ENCODE peak calls at places on chromosomes 11 and 22, in ten cellular contexts. One of them, this sample, is unnamed.

GRCh38 chr11:119335091-119335654 is 846 bp downstream of the RNF26 start:
- DNase-seq in coronary artery: peak
- DNase-seq in suprapubic skin: no peak
- DNase-seq in lower lobe of right lung: no peak
- DNase-seq in WTC11: no peak
- DNase-seq in heart left ventricle: no peak
- DNase-seq in AG04450: no peak
- DNase-seq in astrocyte of the spinal cord: no peak
- DNase-seq in lung: no peak
- DNase-seq in stomach: no peak
- DNase-seq in this sample: no peak

GRCh38 chr11:90218606-90219005 is 4.2 kb downstream of the CHORDC1 start:
- DNase-seq in coronary artery: no peak
- DNase-seq in suprapubic skin: no peak
- DNase-seq in lower lobe of right lung: peak
- DNase-seq in WTC11: peak
- DNase-seq in heart left ventricle: peak
- DNase-seq in AG04450: no peak
- DNase-seq in astrocyte of the spinal cord: no peak
- DNase-seq in lung: no peak
- DNase-seq in stomach: no peak
- DNase-seq in this sample: no peak

GRCh38 chr11:2434506-2435255 is 9.6 kb downstream of the TRPM5 start:
- DNase-seq in coronary artery: no peak
- DNase-seq in suprapubic skin: no peak
- DNase-seq in lower lobe of right lung: no peak
- DNase-seq in WTC11: no peak
- DNase-seq in heart left ventricle: no peak
- DNase-seq in AG04450: no peak
- DNase-seq in astrocyte of the spinal cord: no peak
- DNase-seq in lung: no peak
- DNase-seq in stomach: no peak
- DNase-seq in this sample: no peak

GRCh38 chr22:21038405-21038804 is 6.0 kb upstream of the SLC7A4 start:
- DNase-seq in coronary artery: no peak
- DNase-seq in suprapubic skin: no peak
- DNase-seq in lower lobe of right lung: no peak
- DNase-seq in WTC11: no peak
- DNase-seq in heart left ventricle: no peak
- DNase-seq in AG04450: no peak
- DNase-seq in astrocyte of the spinal cord: peak
- DNase-seq in lung: no peak
- DNase-seq in stomach: no peak
- DNase-seq in this sample: no peak

GRCh38 chr11:41201156-41201555 is 258.3 kb downstream of the LRRC4C start:
- DNase-seq in coronary artery: no peak
- DNase-seq in suprapubic skin: no peak
- DNase-seq in lower lobe of right lung: no peak
- DNase-seq in WTC11: peak
- DNase-seq in heart left ventricle: no peak
- DNase-seq in AG04450: no peak
- DNase-seq in astrocyte of the spinal cord: peak
- DNase-seq in lung: peak
- DNase-seq in stomach: peak
- DNase-seq in this sample: no peak

GRCh38 chr22:50525991-50526848 is 822 bp upstream of the SCO2 start:
- DNase-seq in coronary artery: peak
- DNase-seq in suprapubic skin: peak
- DNase-seq in lower lobe of right lung: peak
- DNase-seq in WTC11: peak
- DNase-seq in heart left ventricle: peak
- DNase-seq in AG04450: no peak
- DNase-seq in astrocyte of the spinal cord: peak
- DNase-seq in lung: peak
- DNase-seq in stomach: peak
- DNase-seq in this sample: no peak

GRCh38 chr11:2206291-2206690 is 34.7 kb upstream of the TH start:
- DNase-seq in coronary artery: peak
- DNase-seq in suprapubic skin: peak
- DNase-seq in lower lobe of right lung: no peak
- DNase-seq in WTC11: peak
- DNase-seq in heart left ventricle: peak
- DNase-seq in AG04450: no peak
- DNase-seq in astrocyte of the spinal cord: no peak
- DNase-seq in lung: no peak
- DNase-seq in stomach: peak
- DNase-seq in this sample: no peak

GRCh38 chr11:76335827-76336226 is 45.1 kb downstream of the THAP12 start:
- DNase-seq in coronary artery: no peak
- DNase-seq in suprapubic skin: no peak
- DNase-seq in lower lobe of right lung: no peak
- DNase-seq in WTC11: no peak
- DNase-seq in heart left ventricle: no peak
- DNase-seq in AG04450: no peak
- DNase-seq in astrocyte of the spinal cord: no peak
- DNase-seq in lung: no peak
- DNase-seq in stomach: no peak
- DNase-seq in this sample: no peak

GRCh38 chr22:45626198-45626651 is 45.4 kb upstream of the ATXN10 start:
- DNase-seq in coronary artery: no peak
- DNase-seq in suprapubic skin: no peak
- DNase-seq in lower lobe of right lung: peak
- DNase-seq in WTC11: no peak
- DNase-seq in heart left ventricle: no peak
- DNase-seq in AG04450: no peak
- DNase-seq in astrocyte of the spinal cord: no peak
- DNase-seq in lung: peak
- DNase-seq in stomach: peak
- DNase-seq in this sample: no peak

GRCh38 chr22:47316020-47316419 is 553.6 kb downstream of the TBC1D22A start:
- DNase-seq in coronary artery: no peak
- DNase-seq in suprapubic skin: no peak
- DNase-seq in lower lobe of right lung: no peak
- DNase-seq in WTC11: no peak
- DNase-seq in heart left ventricle: no peak
- DNase-seq in AG04450: no peak
- DNase-seq in astrocyte of the spinal cord: no peak
- DNase-seq in lung: no peak
- DNase-seq in stomach: no peak
- DNase-seq in this sample: no peak

GRCh38 chr22:32926600-32926999 is 125.1 kb downstream of the TIMP3 start:
- DNase-seq in coronary artery: no peak
- DNase-seq in suprapubic skin: no peak
- DNase-seq in lower lobe of right lung: no peak
- DNase-seq in WTC11: no peak
- DNase-seq in heart left ventricle: no peak
- DNase-seq in AG04450: peak
- DNase-seq in astrocyte of the spinal cord: peak
- DNase-seq in lung: no peak
- DNase-seq in stomach: no peak
- DNase-seq in this sample: no peak

GRCh38 chr11:1825039-1825740 is 9.6 kb upstream of the SYT8 start:
- DNase-seq in coronary artery: no peak
- DNase-seq in suprapubic skin: no peak
- DNase-seq in lower lobe of right lung: peak
- DNase-seq in WTC11: peak
- DNase-seq in heart left ventricle: no peak
- DNase-seq in AG04450: no peak
- DNase-seq in astrocyte of the spinal cord: no peak
- DNase-seq in lung: peak
- DNase-seq in stomach: peak
- DNase-seq in this sample: no peak

GRCh38 chr11:57224537-57224936 is 12.5 kb downstream of the APLNR start:
- DNase-seq in coronary artery: no peak
- DNase-seq in suprapubic skin: no peak
- DNase-seq in lower lobe of right lung: no peak
- DNase-seq in WTC11: no peak
- DNase-seq in heart left ventricle: no peak
- DNase-seq in AG04450: no peak
- DNase-seq in astrocyte of the spinal cord: no peak
- DNase-seq in lung: no peak
- DNase-seq in stomach: no peak
- DNase-seq in this sample: no peak

GRCh38 chr11:328012-328411 is 7.4 kb upstream of the IFITM3 start:
- DNase-seq in coronary artery: peak
- DNase-seq in suprapubic skin: no peak
- DNase-seq in lower lobe of right lung: no peak
- DNase-seq in WTC11: no peak
- DNase-seq in heart left ventricle: no peak
- DNase-seq in AG04450: no peak
- DNase-seq in astrocyte of the spinal cord: no peak
- DNase-seq in lung: no peak
- DNase-seq in stomach: no peak
- DNase-seq in this sample: no peak

GRCh38 chr22:36367066-36367465 is 20.7 kb downstream of the MYH9 start:
- DNase-seq in coronary artery: no peak
- DNase-seq in suprapubic skin: no peak
- DNase-seq in lower lobe of right lung: no peak
- DNase-seq in WTC11: no peak
- DNase-seq in heart left ventricle: no peak
- DNase-seq in AG04450: no peak
- DNase-seq in astrocyte of the spinal cord: no peak
- DNase-seq in lung: no peak
- DNase-seq in stomach: no peak
- DNase-seq in this sample: no peak
- TF ChIP-seq CTCF in coronary artery: no peak
- TF ChIP-seq CTCF in suprapubic skin: no peak
- TF ChIP-seq CTCF in lower lobe of right lung: no peak
- TF ChIP-seq CTCF in WTC11: no peak
- TF ChIP-seq CTCF in heart left ventricle: no peak
- TF ChIP-seq CTCF in AG04450: no peak
- TF ChIP-seq CTCF in astrocyte of the spinal cord: no peak
- TF ChIP-seq CTCF in lung: no peak
- TF ChIP-seq CTCF in stomach: no peak
- TF ChIP-seq CTCF in this sample: no peak

GRCh38 chr22:30635273-30636225 is at the start of gene SLC35E4:
- DNase-seq in coronary artery: peak
- DNase-seq in suprapubic skin: peak
- DNase-seq in lower lobe of right lung: peak
- DNase-seq in WTC11: peak
- DNase-seq in heart left ventricle: peak
- DNase-seq in AG04450: peak
- DNase-seq in astrocyte of the spinal cord: peak
- DNase-seq in lung: peak
- DNase-seq in stomach: peak
- DNase-seq in this sample: peak
- TF ChIP-seq CTCF in coronary artery: no peak
- TF ChIP-seq CTCF in suprapubic skin: peak
- TF ChIP-seq CTCF in lower lobe of right lung: no peak
- TF ChIP-seq CTCF in WTC11: no peak
- TF ChIP-seq CTCF in heart left ventricle: no peak
- TF ChIP-seq CTCF in AG04450: peak
- TF ChIP-seq CTCF in astrocyte of the spinal cord: peak
- TF ChIP-seq CTCF in lung: peak
- TF ChIP-seq CTCF in stomach: no peak
- TF ChIP-seq CTCF in this sample: no peak

GRCh38 chr11:64660706-64661105 is 62.3 kb downstream of the NRXN2 start:
- DNase-seq in coronary artery: no peak
- DNase-seq in suprapubic skin: no peak
- DNase-seq in lower lobe of right lung: peak
- DNase-seq in WTC11: no peak
- DNase-seq in heart left ventricle: no peak
- DNase-seq in AG04450: no peak
- DNase-seq in astrocyte of the spinal cord: no peak
- DNase-seq in lung: no peak
- DNase-seq in stomach: no peak
- DNase-seq in this sample: no peak

GRCh38 chr11:64661146-64661545 is 61.9 kb downstream of the NRXN2 start:
- DNase-seq in coronary artery: peak
- DNase-seq in suprapubic skin: no peak
- DNase-seq in lower lobe of right lung: peak
- DNase-seq in WTC11: no peak
- DNase-seq in heart left ventricle: peak
- DNase-seq in AG04450: peak
- DNase-seq in astrocyte of the spinal cord: peak
- DNase-seq in lung: no peak
- DNase-seq in stomach: no peak
- DNase-seq in this sample: no peak

GRCh38 chr11:64660205-64660604 is 62.8 kb downstream of the NRXN2 start:
- DNase-seq in coronary artery: no peak
- DNase-seq in suprapubic skin: no peak
- DNase-seq in lower lobe of right lung: peak
- DNase-seq in WTC11: no peak
- DNase-seq in heart left ventricle: no peak
- DNase-seq in AG04450: no peak
- DNase-seq in astrocyte of the spinal cord: no peak
- DNase-seq in lung: no peak
- DNase-seq in stomach: no peak
- DNase-seq in this sample: no peak

GRCh38 chr11:64661622-64662021 is 61.4 kb downstream of the NRXN2 start:
- DNase-seq in coronary artery: no peak
- DNase-seq in suprapubic skin: no peak
- DNase-seq in lower lobe of right lung: peak
- DNase-seq in WTC11: no peak
- DNase-seq in heart left ventricle: no peak
- DNase-seq in AG04450: no peak
- DNase-seq in astrocyte of the spinal cord: no peak
- DNase-seq in lung: no peak
- DNase-seq in stomach: no peak
- DNase-seq in this sample: no peak

DNA sequence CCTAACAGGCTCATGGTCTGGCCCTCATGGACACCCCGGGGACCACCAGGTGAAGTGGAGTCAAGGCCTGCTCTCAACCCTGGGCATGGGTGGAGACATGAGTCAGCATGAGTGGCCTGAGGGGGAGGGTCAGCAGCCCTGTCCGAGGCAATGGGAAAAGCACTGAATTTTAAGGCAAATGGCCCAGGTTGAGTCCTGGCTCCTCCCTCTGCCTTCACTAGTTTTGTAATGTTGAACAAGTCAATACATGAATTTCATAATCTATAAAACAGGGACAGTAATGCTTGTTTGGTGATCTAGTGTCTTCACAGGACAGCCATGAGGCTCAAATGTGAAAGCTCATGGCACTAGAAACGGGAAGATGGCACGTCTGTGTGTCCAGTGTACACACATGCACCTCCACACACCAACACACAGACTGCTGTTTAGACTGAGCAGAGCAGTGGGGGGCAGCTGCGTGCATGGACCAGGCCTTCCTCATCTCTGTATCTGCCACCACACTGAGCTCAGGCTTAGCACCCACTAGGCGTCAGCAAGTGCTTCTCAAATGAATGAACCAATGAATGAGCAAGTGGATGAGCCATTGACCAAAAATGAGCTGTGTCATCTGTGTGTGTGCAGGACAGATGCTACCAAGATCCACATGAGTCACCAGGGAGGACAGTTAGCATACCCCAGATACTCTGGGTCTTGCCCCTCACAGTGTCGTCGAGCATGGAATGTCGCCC is 63.4 kb downstream of the NRXN2 start:
- DNase-seq in coronary artery: no peak
- DNase-seq in suprapubic skin: no peak
- DNase-seq in lower lobe of right lung: peak
- DNase-seq in WTC11: no peak
- DNase-seq in heart left ventricle: no peak
- DNase-seq in AG04450: peak
- DNase-seq in astrocyte of the spinal cord: peak
- DNase-seq in lung: no peak
- DNase-seq in stomach: no peak
- DNase-seq in this sample: no peak
- TF ChIP-seq CTCF in coronary artery: no peak
- TF ChIP-seq CTCF in suprapubic skin: no peak
- TF ChIP-seq CTCF in lower lobe of right lung: no peak
- TF ChIP-seq CTCF in WTC11: no peak
- TF ChIP-seq CTCF in heart left ventricle: no peak
- TF ChIP-seq CTCF in AG04450: no peak
- TF ChIP-seq CTCF in astrocyte of the spinal cord: no peak
- TF ChIP-seq CTCF in lung: no peak
- TF ChIP-seq CTCF in stomach: no peak
- TF ChIP-seq CTCF in this sample: no peak

GRCh38 chr11:3775761-3776406 is 21.5 kb downstream of the NUP98 start:
- DNase-seq in coronary artery: no peak
- DNase-seq in suprapubic skin: no peak
- DNase-seq in lower lobe of right lung: no peak
- DNase-seq in WTC11: no peak
- DNase-seq in heart left ventricle: no peak
- DNase-seq in AG04450: no peak
- DNase-seq in astrocyte of the spinal cord: no peak
- DNase-seq in lung: no peak
- DNase-seq in stomach: no peak
- DNase-seq in this sample: no peak
- TF ChIP-seq CTCF in coronary artery: no peak
- TF ChIP-seq CTCF in suprapubic skin: no peak
- TF ChIP-seq CTCF in lower lobe of right lung: no peak
- TF ChIP-seq CTCF in WTC11: no peak
- TF ChIP-seq CTCF in heart left ventricle: no peak
- TF ChIP-seq CTCF in AG04450: peak
- TF ChIP-seq CTCF in astrocyte of the spinal cord: no peak
- TF ChIP-seq CTCF in lung: no peak
- TF ChIP-seq CTCF in stomach: no peak
- TF ChIP-seq CTCF in this sample: no peak

This sample was measured in D721Med.